ENCODE peak calls at places on chromosome 14, in eight cellular contexts. One of them, this sample, is unnamed.

GRCh38 chr14:54629635-54630360 is 62.9 kb downstream of the SAMD4A start:
- DNase-seq in GM23248: no peak
- DNase-seq in stimulated activated CD4-positive, alpha-beta T cell treated with anti-CD3 and anti-CD28 coated beads, Interleukin-1b, Interleukin-23, amount 100 ng/mL, for 4 hours: no peak
- DNase-seq in WTC11: no peak
- DNase-seq in activated naive CD4-positive, alpha-beta T cell: no peak
- DNase-seq in lower lobe of right lung: no peak
- DNase-seq in NCI-H1436 treated with DMSO at 0.1 percent for 48 hours: no peak
- DNase-seq in epithelial cell of esophagus: no peak
- DNase-seq in this sample: no peak

GRCh38 chr14:32329146-32329545 is at the start of gene AKAP6:
- DNase-seq in NCI-H1436 treated with DMSO at 0.1 percent for 48 hours: no peak
- DNase-seq in lower lobe of right lung: no peak
- DNase-seq in stimulated activated CD4-positive, alpha-beta T cell treated with anti-CD3 and anti-CD28 coated beads, Interleukin-1b, Interleukin-23, amount 100 ng/mL, for 4 hours: no peak
- DNase-seq in epithelial cell of esophagus: no peak
- DNase-seq in WTC11: no peak
- DNase-seq in GM23248: peak; percentile 25
- DNase-seq in activated naive CD4-positive, alpha-beta T cell: no peak
- DNase-seq in this sample: no peak

GRCh38 chr14:104138891-104139459 is 588 bp downstream of the KIF26A start:
- DNase-seq in epithelial cell of esophagus: peak; percentile 2
- DNase-seq in activated naive CD4-positive, alpha-beta T cell: no peak
- DNase-seq in lower lobe of right lung: peak; percentile 45
- DNase-seq in GM23248: no peak
- DNase-seq in WTC11: peak; percentile 17
- DNase-seq in stimulated activated CD4-positive, alpha-beta T cell treated with anti-CD3 and anti-CD28 coated beads, Interleukin-1b, Interleukin-23, amount 100 ng/mL, for 4 hours: no peak
- DNase-seq in NCI-H1436 treated with DMSO at 0.1 percent for 48 hours: no peak
- DNase-seq in this sample: no peak

GRCh38 chr14:87461704-87462103 is 531.3 kb downstream of the GALC start:
- DNase-seq in GM23248: no peak
- DNase-seq in stimulated activated CD4-positive, alpha-beta T cell treated with anti-CD3 and anti-CD28 coated beads, Interleukin-1b, Interleukin-23, amount 100 ng/mL, for 4 hours: no peak
- DNase-seq in activated naive CD4-positive, alpha-beta T cell: no peak
- DNase-seq in NCI-H1436 treated with DMSO at 0.1 percent for 48 hours: no peak
- DNase-seq in lower lobe of right lung: no peak
- DNase-seq in WTC11: no peak
- DNase-seq in epithelial cell of esophagus: no peak
- DNase-seq in this sample: no peak

GRCh38 chr14:32800320-32800719 is 138.4 kb upstream of the NPAS3 start:
- DNase-seq in lower lobe of right lung: no peak
- DNase-seq in GM23248: no peak
- DNase-seq in activated naive CD4-positive, alpha-beta T cell: no peak
- DNase-seq in NCI-H1436 treated with DMSO at 0.1 percent for 48 hours: no peak
- DNase-seq in stimulated activated CD4-positive, alpha-beta T cell treated with anti-CD3 and anti-CD28 coated beads, Interleukin-1b, Interleukin-23, amount 100 ng/mL, for 4 hours: no peak
- DNase-seq in epithelial cell of esophagus: peak; percentile 0
- DNase-seq in WTC11: no peak
- DNase-seq in this sample: no peak

GRCh38 chr14:99603471-99603933 is 505 bp downstream of the CCDC85C start:
- DNase-seq in WTC11: peak; percentile 58
- DNase-seq in GM23248: peak; percentile 62
- DNase-seq in lower lobe of right lung: no peak
- DNase-seq in activated naive CD4-positive, alpha-beta T cell: no peak
- DNase-seq in stimulated activated CD4-positive, alpha-beta T cell treated with anti-CD3 and anti-CD28 coated beads, Interleukin-1b, Interleukin-23, amount 100 ng/mL, for 4 hours: peak; percentile 20
- DNase-seq in epithelial cell of esophagus: peak; percentile 54
- DNase-seq in NCI-H1436 treated with DMSO at 0.1 percent for 48 hours: no peak
- DNase-seq in this sample: peak; percentile 42

GRCh38 chr14:32682219-32682618 is 256.5 kb upstream of the NPAS3 start:
- DNase-seq in epithelial cell of esophagus: no peak
- DNase-seq in GM23248: no peak
- DNase-seq in lower lobe of right lung: no peak
- DNase-seq in NCI-H1436 treated with DMSO at 0.1 percent for 48 hours: no peak
- DNase-seq in WTC11: no peak
- DNase-seq in stimulated activated CD4-positive, alpha-beta T cell treated with anti-CD3 and anti-CD28 coated beads, Interleukin-1b, Interleukin-23, amount 100 ng/mL, for 4 hours: no peak
- DNase-seq in activated naive CD4-positive, alpha-beta T cell: no peak
- DNase-seq in this sample: no peak

GRCh38 chr14:68665116-68665515 is 127.8 kb downstream of the ZFP36L1 start:
- DNase-seq in GM23248: peak; percentile 57
- DNase-seq in activated naive CD4-positive, alpha-beta T cell: no peak
- DNase-seq in stimulated activated CD4-positive, alpha-beta T cell treated with anti-CD3 and anti-CD28 coated beads, Interleukin-1b, Interleukin-23, amount 100 ng/mL, for 4 hours: no peak
- DNase-seq in WTC11: no peak
- DNase-seq in epithelial cell of esophagus: no peak
- DNase-seq in NCI-H1436 treated with DMSO at 0.1 percent for 48 hours: no peak
- DNase-seq in lower lobe of right lung: no peak
- DNase-seq in this sample: no peak